ENCODE peak calls at places on chromosome 10, in four cellular contexts. N is left cardiac atrium, X is cardiac muscle cell, O is M059J. R is an unnamed sample.

GRCh38 chr10:99292159-99292558 is 37.0 kb upstream of the CNNM1 start:
- DNase-seq in X (peak), O (peak), N (no peak), R (peak)

GRCh38 chr10:99435986-99436633 is 5.7 kb upstream of the GOT1 start:
- DNase-seq in N (no peak), O (peak), X (peak), R (peak)

GRCh38 chr10:68105820-68106219 is 3.5 kb upstream of the MYPN start:
- DNase-seq in N (no peak), X (peak), O (peak), R (peak)

GRCh38 chr10:73644767-73645166 is 3.5 kb upstream of the MYOZ1 start:
- DNase-seq in X (no peak), N (no peak), O (no peak), R (no peak)

GRCh38 chr10:72058989-72059842 is 29.1 kb downstream of the SPOCK2 start:
- DNase-seq in X (no peak), O (no peak), N (no peak), R (no peak)

GRCh38 chr10:7054915-7055314 is 355.9 kb downstream of the SFMBT2 start:
- DNase-seq in O (no peak), N (no peak), X (no peak), R (no peak)

GRCh38 chr10:22615819-22616499 is 98.4 kb downstream of the PIP4K2A start:
- DNase-seq in O (peak), X (peak), N (peak), R (peak)

GRCh38 chr10:101144053-101144452 is 13.0 kb downstream of the TLX1 start:
- DNase-seq in N (no peak), O (no peak), X (no peak), R (no peak)

GRCh38 chr10:61283066-61283465 is 170.1 kb downstream of the TMEM26 start:
- DNase-seq in N (no peak), O (no peak), X (no peak), R (no peak)

GRCh38 chr10:22723783-22724182 is 9.4 kb upstream of the PIP4K2A start:
- DNase-seq in N (no peak), X (no peak), O (no peak), R (no peak)

GRCh38 chr10:100999742-101000601 is at the start of gene LZTS2:
- DNase-seq in X (no peak), N (peak), O (peak), R (no peak)